ENCODE peak calls at places on chromosomes 12 and 14, in five cellular contexts. T, B, I, F and Z are unnamed samples.

GRCh38 chr12:66668311-66668710 is 10.6 kb downstream of the GRIP1 start:
- DNase-seq in T (peak), B (no peak), I (no peak), F (no peak), Z (no peak)

GRCh38 chr12:100058482-100059029 is 73.8 kb upstream of the ANKS1B start:
- DNase-seq in T (peak), B (peak), I (peak), F (no peak), Z (no peak)

GRCh38 chr14:61503167-61503801 is 181.9 kb downstream of the PRKCH start:
- DNase-seq in T (peak), B (no peak), I (no peak), F (no peak), Z (no peak)

GRCh38 chr14:101733211-101733610 is 28.3 kb upstream of the PPP2R5C start:
- DNase-seq in T (peak), B (peak), I (peak), F (no peak), Z (no peak)

GRCh38 chr12:114729731-114730130 is 45.8 kb upstream of the TBX3 start:
- DNase-seq in T (peak), B (peak), I (peak), F (no peak), Z (no peak)

GRCh38 chr12:29546000-29546399 is 48.5 kb upstream of the OVCH1 start:
- DNase-seq in T (no peak), B (no peak), I (no peak), F (no peak), Z (peak)

GRCh38 chr14:71720978-71721624 is 211.1 kb upstream of the RGS6 start:
- DNase-seq in T (peak), B (peak), I (peak), F (no peak), Z (no peak)

GRCh38 chr12:121400332-121401139 is 618 bp downstream of the RNF34 start:
- DNase-seq in T (peak), B (peak), I (peak), F (peak), Z (peak)

GRCh38 chr14:91063119-91063518 is 2.7 kb upstream of the RPS6KA5 start:
- DNase-seq in T (no peak), B (no peak), I (peak), F (no peak), Z (no peak)

GRCh38 chr12:94954029-94954685 is 49.3 kb downstream of the NDUFA12 start:
- DNase-seq in T (no peak), B (peak), I (peak), F (no peak), Z (no peak)

GRCh38 chr14:84144166-84144565 is 1385.8 kb upstream of the FLRT2 start:
- DNase-seq in T (no peak), B (no peak), I (no peak), F (no peak), Z (no peak)

GRCh38 chr12:6613776-6614512 is 6.8 kb upstream of the CHD4 start:
- DNase-seq in T (peak), B (peak), I (peak), F (peak), Z (peak)

GRCh38 chr12:67370979-67371378 is 101.8 kb downstream of the CAND1 start:
- DNase-seq in T (peak), B (no peak), I (no peak), F (no peak), Z (no peak)

GRCh38 chr14:39376671-39377403 is 55.4 kb downstream of the FBXO33 start:
- DNase-seq in T (peak), B (no peak), I (peak), F (no peak), Z (no peak)

GRCh38 chr14:100871234-100872186 is 32.0 kb downstream of the RTL1 start:
- DNase-seq in T (peak), B (peak), I (peak), F (no peak), Z (no peak)

GRCh38 chr12:67541625-67541991 is 106.9 kb upstream of the DYRK2 start:
- DNase-seq in T (no peak), B (no peak), I (no peak), F (no peak), Z (no peak)

GRCh38 chr14:102893452-102893851 is 29.0 kb upstream of the AMN start:
- DNase-seq in T (peak), B (peak), I (no peak), F (no peak), Z (peak)

GRCh38 chr12:103880299-103881142 is 39.5 kb upstream of the NT5DC3 start:
- DNase-seq in T (no peak), B (no peak), I (no peak), F (no peak), Z (no peak)

GRCh38 chr12:95574799-95575452 is 23.6 kb upstream of the USP44 start:
- DNase-seq in T (peak), B (peak), I (peak), F (no peak), Z (no peak)

GRCh38 chr14:32366995-32367394 is 37.9 kb downstream of the AKAP6 start:
- DNase-seq in T (peak), B (no peak), I (no peak), F (no peak), Z (no peak)

GRCh38 chr14:54253195-54253947 is 143.4 kb upstream of the CDKN3 start:
- DNase-seq in T (peak), B (peak), I (peak), F (no peak), Z (no peak)